ENCODE peak calls at places on chromosomes 12 and 14, in six cellular contexts. G, S, M, C, Y and P are unnamed samples.
A peak's percentile ranks its signal among the peaks of the same experiment; 100 is the strongest.

GRCh38 chr14:34069854-34070582 is 119.1 kb upstream of the EGLN3 start:
- DNase-seq in G (no peak), S (no peak), M (no peak), C (no peak), Y (no peak), P (no peak)

GRCh38 chr12:117148642-117149041 is 41.6 kb downstream of the FBXO21 start:
- DNase-seq in G (no peak), S (no peak), M (no peak), C (no peak), Y (no peak), P (no peak)

GRCh38 chr14:80567905-80568512 is 356.7 kb upstream of the DIO2 start:
- DNase-seq in G (no peak), S (no peak), M (no peak), C (no peak), Y (peak; percentile 21), P (no peak)

GRCh38 chr14:38527502-38527878 is 271.6 kb upstream of the CLEC14A start:
- DNase-seq in G (no peak), S (no peak), M (no peak), C (no peak), Y (no peak), P (no peak)

GRCh38 chr14:99143793-99144192 is 128.2 kb downstream of the BCL11B start:
- DNase-seq in G (no peak), S (no peak), M (no peak), C (no peak), Y (no peak), P (no peak)

GRCh38 chr12:2640281-2640680 is 154.5 kb upstream of the FKBP4 start:
- DNase-seq in G (no peak), S (no peak), M (no peak), C (no peak), Y (no peak), P (no peak)

GRCh38 chr14:102819176-102819628 is 42.0 kb downstream of the TRAF3 start:
- DNase-seq in G (peak; percentile 58), S (no peak), M (no peak), C (no peak), Y (no peak), P (no peak)

GRCh38 chr14:77315115-77315944 is 5.4 kb downstream of the POMT2 start:
- DNase-seq in G (no peak), S (no peak), M (no peak), C (no peak), Y (no peak), P (no peak)

GRCh38 chr12:76274699-76275098 is 73.5 kb downstream of the BBS10 start:
- DNase-seq in G (no peak), S (no peak), M (no peak), C (no peak), Y (no peak), P (no peak)

GRCh38 chr14:64417771-64418125 is 29.6 kb downstream of the MTHFD1 start:
- DNase-seq in G (no peak), S (no peak), M (no peak), C (no peak), Y (no peak), P (no peak)

GRCh38 chr12:69996276-69996675 is 171.2 kb downstream of the MYRFL start:
- DNase-seq in G (no peak), S (no peak), M (no peak), C (no peak), Y (no peak), P (no peak)

GRCh38 chr14:34853041-34853440 is 22.1 kb downstream of the BAZ1A start:
- DNase-seq in G (no peak), S (no peak), M (no peak), C (no peak), Y (no peak), P (no peak)